ENCODE peak calls at places on chromosomes 1 and 21, in seven cellular contexts. A is IMR-90, Y is BE2C, V is keratinocyte, G is endothelial cell, W is kidney epithelial cell, O is mucosa of descending colon. J is an unnamed sample.

GRCh38 chr1:179924268-179924667 is 30.3 kb upstream of the CEP350 start:
- DNase-seq in W (no peak), A (no peak), G (no peak), V (no peak), Y (no peak), O (no peak), J (no peak)

GRCh38 chr1:163357378-163357777 is 35.6 kb downstream of the NUF2 start:
- DNase-seq in V (no peak), G (no peak), Y (no peak), O (no peak), W (no peak), A (peak), J (no peak)

GRCh38 chr1:156726549-156727226 is 1.6 kb upstream of the METTL25B start:
- DNase-seq in G (peak), V (no peak), Y (peak), W (no peak), O (no peak), A (peak), J (peak)

GRCh38 chr1:24491577-24492360 is 10.9 kb upstream of the RCAN3 start:
- DNase-seq in V (no peak), O (no peak), A (no peak), G (no peak), W (no peak), Y (no peak), J (no peak)

GRCh38 chr1:201023517-201023902 is at the start of gene KIF21B:
- DNase-seq in Y (peak), O (peak), A (no peak), G (peak), W (no peak), V (no peak), J (peak)

GRCh38 chr21:44006017-44006624 is 6.0 kb upstream of the TRAPPC10 start:
- DNase-seq in G (no peak), O (no peak), V (no peak), W (peak), A (peak), Y (no peak), J (no peak)

GRCh38 chr1:234515821-234516241 is 36.9 kb upstream of the TARBP1 start:
- DNase-seq in W (no peak), V (no peak), O (no peak), A (peak), Y (no peak), G (no peak), J (no peak)

GRCh38 chr1:5746611-5747427 is 245.4 kb downstream of the NPHP4 start:
- DNase-seq in O (no peak), A (no peak), V (no peak), Y (no peak), W (no peak), G (no peak), J (no peak)

GRCh38 chr1:226350504-226350865 is 41.5 kb upstream of the LIN9 start:
- DNase-seq in G (no peak), V (no peak), W (no peak), Y (no peak), A (no peak), O (no peak), J (no peak)

GRCh38 chr1:208189716-208190115 is 54.5 kb downstream of the PLXNA2 start:
- DNase-seq in W (no peak), G (no peak), V (no peak), A (no peak), O (no peak), Y (no peak), J (no peak)

GRCh38 chr1:39987869-39988268 is 32.9 kb downstream of the MFSD2A start:
- DNase-seq in W (no peak), V (no peak), A (no peak), O (no peak), Y (no peak), G (no peak), J (no peak)

GRCh38 chr1:224526771-224527170 is 89.3 kb upstream of the CNIH3 start:
- DNase-seq in W (no peak), Y (no peak), V (no peak), G (no peak), A (no peak), O (no peak), J (no peak)

GRCh38 chr1:112722601-112723510 is 7.7 kb upstream of the PPM1J start:
- DNase-seq in O (no peak), V (no peak), W (no peak), A (peak), G (no peak), Y (no peak), J (peak)

GRCh38 chr1:153534226-153534932 is 1.4 kb downstream of the S100A6 start:
- DNase-seq in V (no peak), W (no peak), A (peak), G (no peak), O (peak), Y (no peak), J (no peak)

GRCh38 chr1:113783254-113784103 is 24.2 kb upstream of the PHTF1 start:
- DNase-seq in W (no peak), V (no peak), Y (no peak), G (no peak), O (no peak), A (peak), J (peak)

GRCh38 chr1:56755911-56756310 is 63.3 kb downstream of the FYB2 start:
- DNase-seq in A (no peak), G (no peak), Y (no peak), W (no peak), O (no peak), V (no peak), J (no peak)

GRCh38 chr1:49252917-49253316 is 476.2 kb upstream of the BEND5 start:
- DNase-seq in V (no peak), W (no peak), G (no peak), O (no peak), A (no peak), Y (no peak), J (no peak)

GRCh38 chr1:241586905-241587532 is 53.1 kb downstream of the CHML start:
- DNase-seq in Y (no peak), V (no peak), G (no peak), W (no peak), A (no peak), O (no peak), J (no peak)

GRCh38 chr1:26372039-26372438 is 511 bp downstream of the ZNF683 start:
- DNase-seq in W (no peak), A (no peak), V (peak), Y (no peak), O (no peak), G (no peak), J (peak)

GRCh38 chr1:179883739-179884138 is 1.7 kb downstream of the TOR1AIP1 start:
- DNase-seq in V (peak), W (peak), G (peak), Y (no peak), A (peak), O (no peak), J (peak)

GRCh38 chr1:153612111-153612754 is 704 bp downstream of the S100A16 start:
- DNase-seq in O (peak), V (no peak), W (no peak), Y (no peak), A (no peak), G (no peak), J (no peak)

GRCh38 chr1:26694597-26695416 is 1.0 kb upstream of the ARID1A start:
- DNase-seq in Y (no peak), V (no peak), O (no peak), G (no peak), W (no peak), A (no peak), J (peak)

GRCh38 chr1:175338447-175339135 is 146.0 kb upstream of the KIAA0040 start:
- DNase-seq in O (no peak), G (peak), A (no peak), V (no peak), Y (peak), W (no peak), J (peak)

GRCh38 chr1:231421971-231422797 is at the start of gene EGLN1:
- DNase-seq in G (peak), V (no peak), Y (peak), O (peak), A (peak), W (peak), J (peak)

GRCh38 chr1:239061770-239062169 is 324.6 kb upstream of the CHRM3 start:
- DNase-seq in W (no peak), O (no peak), A (no peak), V (no peak), G (no peak), Y (no peak), J (no peak)

GRCh38 chr1:6052543-6053205 is 7.0 kb downstream of the KCNAB2 start:
- DNase-seq in V (no peak), W (peak), G (peak), Y (peak), A (peak), O (peak), J (peak)

GRCh38 chr1:241356519-241357365 is at the start of gene RGS7:
- DNase-seq in G (peak), V (no peak), A (peak), Y (peak), O (peak), W (no peak), J (peak)

GRCh38 chr1:59243978-59244377 is 52.9 kb upstream of the FGGY start:
- DNase-seq in V (no peak), O (no peak), W (no peak), G (no peak), A (no peak), Y (no peak), J (no peak)

GRCh38 chr1:59242345-59242744 is 54.5 kb upstream of the FGGY start:
- DNase-seq in W (no peak), G (no peak), Y (no peak), V (no peak), A (no peak), O (no peak), J (no peak)

GRCh38 chr1:59244891-59245290 is 52.0 kb upstream of the FGGY start:
- DNase-seq in A (no peak), W (no peak), Y (no peak), O (no peak), V (no peak), G (no peak), J (no peak)

GRCh38 chr1:59241909-59242308 is 55.0 kb upstream of the FGGY start:
- DNase-seq in W (no peak), A (no peak), Y (no peak), V (no peak), O (no peak), G (no peak), J (no peak)

DNA sequence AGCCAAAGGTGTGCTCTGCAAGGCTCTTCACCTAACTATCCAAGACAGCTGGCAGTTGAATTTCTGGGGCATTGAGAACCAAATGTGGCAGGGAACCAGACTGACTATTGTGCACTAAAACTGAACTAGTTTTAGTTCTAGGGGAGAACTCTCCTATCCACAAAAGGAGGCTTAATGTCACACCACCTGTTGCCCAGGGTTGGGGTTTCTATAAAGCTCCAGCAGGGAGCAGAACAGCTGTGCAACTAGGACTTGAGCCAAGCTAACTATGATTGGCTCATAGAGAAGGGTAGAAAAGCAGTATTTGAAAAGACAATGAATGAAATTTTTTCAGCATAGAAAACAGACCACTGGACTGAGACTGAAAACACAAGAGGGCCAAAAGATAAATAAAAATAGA is 53.4 kb upstream of the FGGY start:
- DNase-seq in G (no peak), Y (no peak), V (no peak), W (no peak), A (no peak), O (no peak), J (no peak)
- TF ChIP-seq CTCF in G (no peak), Y (no peak), V (no peak), W (no peak), A (no peak), O (no peak), J (no peak)

GRCh38 chr1:115624859-115625258 is 16.9 kb upstream of the VANGL1 start:
- DNase-seq in O (no peak), W (no peak), Y (no peak), A (no peak), V (no peak), G (no peak), J (no peak)
- TF ChIP-seq CTCF in O (no peak), W (no peak), Y (no peak), A (no peak), V (no peak), G (no peak), J (no peak)

DNA sequence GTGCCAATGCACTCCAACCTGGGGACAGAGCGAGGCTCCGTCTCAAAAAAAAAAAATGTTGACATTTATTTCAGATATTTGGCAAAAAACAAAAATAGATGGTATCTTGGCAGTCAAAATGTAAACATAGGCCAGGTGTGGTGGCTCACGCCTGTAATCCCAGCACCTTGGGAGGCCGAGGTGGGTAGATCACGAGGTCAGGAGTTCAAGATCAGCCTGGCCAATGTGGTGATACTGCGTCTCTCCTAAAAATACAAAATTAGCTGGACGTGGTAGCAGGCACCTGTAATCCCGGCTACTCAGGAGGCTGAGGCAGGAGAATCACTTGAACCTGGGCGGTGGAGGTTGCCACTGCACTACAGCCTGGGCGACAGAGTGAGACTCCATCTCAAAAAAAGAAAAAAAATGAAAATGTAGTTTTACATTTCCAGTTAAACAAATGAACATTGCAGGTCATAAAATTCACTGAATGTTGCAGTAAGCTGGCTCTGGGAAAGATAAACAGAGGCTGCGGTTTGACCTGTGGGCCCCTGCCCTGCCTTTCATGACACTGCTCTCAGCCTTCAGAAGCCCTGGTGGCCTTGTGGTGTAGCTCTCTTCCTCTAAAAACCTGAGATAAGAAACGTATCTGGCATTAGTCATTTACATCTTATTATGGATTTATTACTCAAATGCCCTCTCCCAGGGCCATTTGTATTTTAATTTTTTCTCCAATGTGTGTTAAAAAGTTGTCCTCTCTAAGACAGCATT is 12.2 kb upstream of the SLC44A3 start:
- DNase-seq in G (no peak), O (peak), Y (peak), A (peak), W (no peak), V (no peak), J (peak)
- TF ChIP-seq CTCF in G (no peak), O (no peak), Y (no peak), A (no peak), W (no peak), V (no peak), J (no peak)

DNA sequence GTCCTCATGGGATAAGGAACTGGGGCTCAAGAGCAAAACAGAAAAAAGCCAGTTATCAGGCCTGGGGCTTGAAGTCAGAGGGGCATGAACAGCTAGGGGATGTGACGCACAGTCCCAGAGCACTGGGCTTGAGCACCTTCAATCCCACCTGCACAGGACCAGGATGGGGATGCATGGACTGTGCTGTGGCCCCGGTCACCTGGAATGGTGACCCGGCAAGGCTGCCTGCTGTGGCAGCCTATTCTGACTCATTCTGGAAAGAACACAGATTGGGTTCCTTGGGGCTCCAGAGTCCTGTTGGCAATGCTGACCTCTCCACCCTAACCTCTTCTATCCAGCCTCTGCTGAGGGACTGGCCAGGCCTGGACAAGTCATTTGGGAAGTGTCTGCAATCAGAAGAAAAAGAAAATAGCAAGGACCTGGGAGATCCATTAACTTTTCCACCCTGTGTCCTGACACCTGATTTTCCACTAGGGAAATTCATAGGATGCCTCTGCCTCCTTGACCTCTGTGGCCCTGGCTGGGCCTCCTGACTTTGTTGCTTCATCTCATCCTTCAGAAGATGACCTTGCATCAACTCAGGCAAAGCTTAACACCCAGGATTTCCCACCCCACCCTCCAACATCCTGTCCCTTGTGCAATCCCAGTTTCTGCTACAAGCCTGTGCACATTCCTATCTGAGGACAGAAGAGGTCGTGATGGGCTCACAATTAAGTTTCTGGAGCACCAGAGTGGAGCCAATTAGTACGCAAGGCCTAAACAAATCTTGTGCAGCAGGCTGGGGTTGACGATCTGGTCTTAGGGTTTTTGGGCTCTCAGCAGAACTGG is 17.9 kb upstream of the FMOD start:
- DNase-seq in W (no peak), O (no peak), G (no peak), Y (no peak), A (peak), V (no peak), J (no peak)
- TF ChIP-seq CTCF in W (no peak), O (no peak), G (no peak), Y (no peak), A (peak), V (peak), J (no peak)

DNA sequence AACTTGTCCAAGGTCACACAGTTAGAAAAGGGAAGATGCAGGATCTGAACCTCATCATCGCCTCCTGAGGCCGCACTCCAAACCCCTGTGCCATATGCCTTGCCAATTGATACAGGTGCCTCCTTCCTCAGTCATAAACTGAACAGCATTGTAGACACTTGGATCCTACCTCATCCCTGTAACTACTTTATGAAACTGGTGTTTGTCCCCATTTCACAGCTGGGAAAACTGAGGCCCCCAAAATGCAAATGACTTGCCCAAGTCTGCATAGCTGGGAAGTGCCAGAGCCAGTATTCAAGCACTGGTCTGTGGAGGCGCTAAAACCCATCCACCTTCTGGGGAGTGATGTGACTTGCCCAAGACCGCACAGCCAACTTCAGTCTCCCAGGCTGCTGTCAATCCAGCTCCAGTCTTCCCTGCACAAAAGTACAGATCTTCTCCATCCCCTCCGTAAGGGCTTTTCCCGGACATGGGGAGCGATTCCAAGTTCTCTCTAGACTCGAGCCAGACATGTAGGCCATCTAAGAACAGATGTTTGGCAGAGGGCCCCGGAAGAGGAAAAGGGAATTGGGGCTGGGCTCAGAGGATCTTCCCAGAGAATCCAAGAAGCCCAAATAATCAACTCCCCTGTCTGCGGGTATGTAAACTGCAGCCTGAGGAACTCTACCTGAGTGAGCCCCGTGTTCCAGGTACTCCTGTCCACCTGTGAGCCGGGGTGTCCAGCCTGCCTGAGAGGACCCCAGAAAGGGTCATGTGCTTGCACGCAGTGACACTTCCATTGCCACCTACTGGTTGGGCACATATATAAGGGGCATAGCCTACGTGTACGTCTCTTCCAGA is 60.5 kb downstream of the SYT2 start:
- DNase-seq in O (no peak), V (no peak), W (no peak), G (no peak), Y (no peak), A (no peak), J (no peak)
- TF ChIP-seq CTCF in O (no peak), V (no peak), W (no peak), G (no peak), Y (no peak), A (no peak), J (no peak)

J was measured in activated CD8-positive, alpha-beta T cell treated with anti-CD3 and anti-CD28 coated beads for 36 hours.